ENCODE peak calls at places on chromosomes 16 and 17, in five cellular contexts. One of them, this sample, is unnamed.

GRCh38 chr16:85746431-85747227 is 4.3 kb downstream of the C16orf74 start:
- DNase-seq in mammary epithelial cell: peak
- DNase-seq in heart left ventricle: no peak
- DNase-seq in OCI-LY7: peak
- DNase-seq in dorsolateral prefrontal cortex: no peak
- DNase-seq in this sample: no peak

GRCh38 chr17:32444301-32445074 is at the start of gene PSMD11:
- DNase-seq in mammary epithelial cell: peak
- DNase-seq in OCI-LY7: peak
- DNase-seq in heart left ventricle: peak
- DNase-seq in dorsolateral prefrontal cortex: peak
- DNase-seq in this sample: peak

GRCh38 chr16:20866792-20867191 is 33.4 kb downstream of the DCUN1D3 start:
- DNase-seq in mammary epithelial cell: no peak
- DNase-seq in heart left ventricle: no peak
- DNase-seq in OCI-LY7: no peak
- DNase-seq in dorsolateral prefrontal cortex: no peak
- DNase-seq in this sample: no peak

GRCh38 chr17:82441686-82442487 is 8.7 kb downstream of the CYBC1 start:
- DNase-seq in mammary epithelial cell: no peak
- DNase-seq in heart left ventricle: no peak
- DNase-seq in OCI-LY7: peak
- DNase-seq in dorsolateral prefrontal cortex: no peak
- DNase-seq in this sample: no peak

GRCh38 chr16:66471696-66472393 is 44.8 kb downstream of the BEAN1 start:
- DNase-seq in heart left ventricle: no peak
- DNase-seq in dorsolateral prefrontal cortex: no peak
- DNase-seq in mammary epithelial cell: peak
- DNase-seq in OCI-LY7: no peak
- DNase-seq in this sample: no peak

GRCh38 chr17:50719924-50720805 is 762 bp downstream of the LUC7L3 start:
- DNase-seq in dorsolateral prefrontal cortex: no peak
- DNase-seq in heart left ventricle: no peak
- DNase-seq in mammary epithelial cell: no peak
- DNase-seq in OCI-LY7: no peak
- DNase-seq in this sample: no peak

GRCh38 chr16:74700206-74701040 is at the start of gene MLKL:
- DNase-seq in mammary epithelial cell: peak
- DNase-seq in heart left ventricle: peak
- DNase-seq in OCI-LY7: peak
- DNase-seq in dorsolateral prefrontal cortex: peak
- DNase-seq in this sample: peak

GRCh38 chr17:27797390-27798091 is 2.8 kb downstream of the NOS2 start:
- DNase-seq in OCI-LY7: no peak
- DNase-seq in heart left ventricle: no peak
- DNase-seq in dorsolateral prefrontal cortex: no peak
- DNase-seq in mammary epithelial cell: no peak
- DNase-seq in this sample: no peak

GRCh38 chr17:17757391-17757791 is 76.1 kb downstream of the RAI1 start:
- DNase-seq in mammary epithelial cell: no peak
- DNase-seq in OCI-LY7: peak
- DNase-seq in heart left ventricle: no peak
- DNase-seq in dorsolateral prefrontal cortex: no peak
- DNase-seq in this sample: no peak

GRCh38 chr17:6670999-6671398 is 19.4 kb downstream of the C17orf100 start:
- DNase-seq in dorsolateral prefrontal cortex: no peak
- DNase-seq in heart left ventricle: no peak
- DNase-seq in OCI-LY7: no peak
- DNase-seq in mammary epithelial cell: no peak
- DNase-seq in this sample: no peak

GRCh38 chr17:59725691-59726090 is 18.2 kb downstream of the VMP1 start:
- DNase-seq in mammary epithelial cell: no peak
- DNase-seq in heart left ventricle: no peak
- DNase-seq in dorsolateral prefrontal cortex: no peak
- DNase-seq in OCI-LY7: no peak
- DNase-seq in this sample: no peak

GRCh38 chr17:12977008-12977751 is 40.6 kb downstream of the ELAC2 start:
- DNase-seq in OCI-LY7: no peak
- DNase-seq in mammary epithelial cell: no peak
- DNase-seq in heart left ventricle: no peak
- DNase-seq in dorsolateral prefrontal cortex: no peak
- DNase-seq in this sample: no peak

GRCh38 chr16:70454221-70455034 is at the start of gene FCSK:
- DNase-seq in mammary epithelial cell: peak
- DNase-seq in dorsolateral prefrontal cortex: no peak
- DNase-seq in heart left ventricle: peak
- DNase-seq in OCI-LY7: peak
- DNase-seq in this sample: peak

GRCh38 chr17:77690271-77691161 is 268.0 kb upstream of the TNRC6C start:
- DNase-seq in OCI-LY7: peak
- DNase-seq in mammary epithelial cell: no peak
- DNase-seq in heart left ventricle: peak
- DNase-seq in dorsolateral prefrontal cortex: no peak
- DNase-seq in this sample: no peak

GRCh38 chr16:28326881-28327610 is 34.7 kb downstream of the SBK1 start:
- DNase-seq in heart left ventricle: no peak
- DNase-seq in dorsolateral prefrontal cortex: no peak
- DNase-seq in mammary epithelial cell: peak
- DNase-seq in OCI-LY7: peak
- DNase-seq in this sample: no peak

GRCh38 chr16:31577411-31577810 is 49.7 kb downstream of the AHSP start:
- DNase-seq in mammary epithelial cell: no peak
- DNase-seq in heart left ventricle: no peak
- DNase-seq in OCI-LY7: no peak
- DNase-seq in dorsolateral prefrontal cortex: no peak
- DNase-seq in this sample: no peak

GRCh38 chr17:43779145-43780125 is 658 bp upstream of the DUSP3 start:
- DNase-seq in OCI-LY7: no peak
- DNase-seq in dorsolateral prefrontal cortex: no peak
- DNase-seq in mammary epithelial cell: no peak
- DNase-seq in heart left ventricle: no peak
- DNase-seq in this sample: no peak

GRCh38 chr17:69018022-69018615 is 42.6 kb downstream of the ABCA9 start:
- DNase-seq in heart left ventricle: no peak
- DNase-seq in dorsolateral prefrontal cortex: no peak
- DNase-seq in mammary epithelial cell: no peak
- DNase-seq in OCI-LY7: no peak
- DNase-seq in this sample: no peak

GRCh38 chr16:22887445-22887844 is 73.5 kb downstream of the HS3ST2 start:
- DNase-seq in OCI-LY7: no peak
- DNase-seq in mammary epithelial cell: no peak
- DNase-seq in dorsolateral prefrontal cortex: no peak
- DNase-seq in heart left ventricle: no peak
- DNase-seq in this sample: no peak

GRCh38 chr17:71821512-71821911 is 299.3 kb upstream of the SOX9 start:
- DNase-seq in heart left ventricle: no peak
- DNase-seq in dorsolateral prefrontal cortex: no peak
- DNase-seq in mammary epithelial cell: no peak
- DNase-seq in OCI-LY7: no peak
- DNase-seq in this sample: no peak

GRCh38 chr17:18946536-18946935 is 5.4 kb upstream of the SLC5A10 start:
- DNase-seq in OCI-LY7: no peak
- DNase-seq in dorsolateral prefrontal cortex: no peak
- DNase-seq in mammary epithelial cell: peak
- DNase-seq in heart left ventricle: no peak
- DNase-seq in this sample: no peak

GRCh38 chr16:48501516-48502377 is 108.2 kb downstream of the N4BP1 start:
- DNase-seq in mammary epithelial cell: no peak
- DNase-seq in OCI-LY7: no peak
- DNase-seq in heart left ventricle: peak
- DNase-seq in dorsolateral prefrontal cortex: no peak
- DNase-seq in this sample: no peak
- H3K27ac ChIP-seq in mammary epithelial cell: no peak
- H3K27ac ChIP-seq in OCI-LY7: no peak
- H3K27ac ChIP-seq in heart left ventricle: no peak
- H3K27ac ChIP-seq in dorsolateral prefrontal cortex: no peak
- H3K27ac ChIP-seq in this sample: no peak

GRCh38 chr16:29813644-29814562 is 1.9 kb downstream of the PRRT2 start:
- DNase-seq in mammary epithelial cell: no peak
- DNase-seq in dorsolateral prefrontal cortex: no peak
- DNase-seq in heart left ventricle: no peak
- DNase-seq in OCI-LY7: no peak
- DNase-seq in this sample: no peak
- H3K27ac ChIP-seq in mammary epithelial cell: no peak
- H3K27ac ChIP-seq in dorsolateral prefrontal cortex: peak
- H3K27ac ChIP-seq in heart left ventricle: no peak
- H3K27ac ChIP-seq in OCI-LY7: no peak
- H3K27ac ChIP-seq in this sample: peak

GRCh38 chr16:71565812-71566700 is 10.8 kb downstream of the TAT start:
- DNase-seq in dorsolateral prefrontal cortex: no peak
- DNase-seq in OCI-LY7: peak
- DNase-seq in mammary epithelial cell: no peak
- DNase-seq in heart left ventricle: no peak
- DNase-seq in this sample: no peak
- H3K27ac ChIP-seq in dorsolateral prefrontal cortex: no peak
- H3K27ac ChIP-seq in OCI-LY7: peak
- H3K27ac ChIP-seq in mammary epithelial cell: no peak
- H3K27ac ChIP-seq in heart left ventricle: no peak
- H3K27ac ChIP-seq in this sample: peak

GRCh38 chr16:51150894-51151320 is at the start of gene SALL1:
- DNase-seq in OCI-LY7: no peak
- DNase-seq in heart left ventricle: no peak
- DNase-seq in dorsolateral prefrontal cortex: peak
- DNase-seq in mammary epithelial cell: no peak
- DNase-seq in this sample: no peak
- H3K27ac ChIP-seq in OCI-LY7: no peak
- H3K27ac ChIP-seq in heart left ventricle: no peak
- H3K27ac ChIP-seq in dorsolateral prefrontal cortex: peak
- H3K27ac ChIP-seq in mammary epithelial cell: no peak
- H3K27ac ChIP-seq in this sample: no peak

DNA sequence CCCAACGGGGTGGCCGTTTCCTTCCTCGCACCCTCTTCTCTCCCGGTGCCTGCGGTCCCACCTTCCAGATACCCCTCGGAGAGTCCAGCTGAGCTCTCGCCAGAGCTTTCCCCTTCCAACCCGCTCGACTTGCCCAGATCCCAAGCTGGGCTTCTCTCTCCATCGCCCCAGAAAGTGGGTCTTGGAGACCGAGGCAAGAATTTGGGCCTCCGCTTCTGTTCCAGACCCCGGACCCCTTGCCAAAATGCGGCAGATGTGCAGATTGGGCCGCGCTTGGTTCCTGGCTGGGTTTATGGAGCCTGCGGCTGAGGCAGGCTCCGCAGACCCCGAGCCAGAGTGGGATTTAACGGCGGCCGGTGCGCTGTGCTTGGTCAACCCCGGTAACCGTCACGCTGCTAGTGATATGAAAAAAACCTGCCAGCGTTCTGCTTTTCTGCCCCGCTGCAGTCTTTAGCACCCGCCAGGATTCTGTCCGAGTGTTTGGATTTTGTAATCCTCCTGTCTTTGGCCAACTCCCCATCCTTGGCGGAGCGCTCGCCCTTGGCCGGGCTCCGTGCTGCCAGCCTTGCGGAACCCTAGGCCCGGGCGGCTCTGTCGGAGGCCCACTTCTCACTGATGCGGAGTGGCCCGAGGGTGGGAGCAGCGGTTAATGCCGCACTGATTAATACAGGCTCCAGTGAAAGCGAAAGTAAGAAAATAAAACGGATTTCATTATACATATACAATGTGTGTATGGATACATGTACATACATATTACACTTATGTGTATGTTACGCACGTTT is 754 bp upstream of the SLFN11 start:
- DNase-seq in OCI-LY7: no peak
- DNase-seq in mammary epithelial cell: peak
- DNase-seq in dorsolateral prefrontal cortex: no peak
- DNase-seq in heart left ventricle: peak
- DNase-seq in this sample: peak
- H3K27ac ChIP-seq in OCI-LY7: no peak
- H3K27ac ChIP-seq in mammary epithelial cell: no peak
- H3K27ac ChIP-seq in dorsolateral prefrontal cortex: peak
- H3K27ac ChIP-seq in heart left ventricle: peak
- H3K27ac ChIP-seq in this sample: peak

GRCh38 chr16:2196162-2196980 is at the start of gene CASKIN1:
- DNase-seq in heart left ventricle: no peak
- DNase-seq in dorsolateral prefrontal cortex: no peak
- DNase-seq in OCI-LY7: no peak
- DNase-seq in mammary epithelial cell: no peak
- DNase-seq in this sample: no peak
- H3K27ac ChIP-seq in heart left ventricle: no peak
- H3K27ac ChIP-seq in dorsolateral prefrontal cortex: peak
- H3K27ac ChIP-seq in OCI-LY7: no peak
- H3K27ac ChIP-seq in mammary epithelial cell: no peak
- H3K27ac ChIP-seq in this sample: no peak

This sample was measured in effector memory CD4-positive, alpha-beta T cell.